ENCODE peak calls at places on chromosomes 13 and 19, in four cellular contexts. J is NCI-H1048, P is COR-L47, H is skeletal muscle cell. G is an unnamed sample.

GRCh38 chr19:20969498-20969897 is 46.4 kb downstream of the ZNF85 start:
- DNase-seq in J (no peak), P (no peak), H (no peak), G (no peak)

GRCh38 chr19:1252221-1252817 is 3.9 kb downstream of the MIDN start:
- DNase-seq in J (no peak), P (no peak), H (peak), G (no peak)

GRCh38 chr13:60627071-60627686 is 230.2 kb downstream of the TDRD3 start:
- DNase-seq in J (no peak), P (peak), H (no peak), G (no peak)

GRCh38 chr19:38665950-38666661 is 18.7 kb downstream of the ACTN4 start:
- DNase-seq in J (no peak), P (no peak), H (no peak), G (no peak)

GRCh38 chr19:55656552-55656951 is 1.7 kb downstream of the U2AF2 start:
- DNase-seq in J (no peak), P (no peak), H (no peak), G (no peak)

GRCh38 chr13:34772206-34772605 is 169.9 kb upstream of the NBEA start:
- DNase-seq in J (no peak), P (no peak), H (no peak), G (no peak)

GRCh38 chr19:43668406-43669158 is 1.4 kb downstream of the PLAUR start:
- DNase-seq in J (peak), P (peak), H (peak), G (peak)

GRCh38 chr13:50355797-50356196 is 340.6 kb downstream of the KCNRG start:
- DNase-seq in J (no peak), P (no peak), H (no peak), G (no peak)

GRCh38 chr13:89925107-89925506 is 1422.4 kb upstream of the MIR17HG start:
- DNase-seq in J (no peak), P (peak), H (peak), G (no peak)

GRCh38 chr13:46101488-46102289 is 3.1 kb downstream of the CPB2 start:
- DNase-seq in J (no peak), P (peak), H (no peak), G (peak)

GRCh38 chr13:46278474-46278873 is 66.7 kb downstream of the LRRC63 start:
- DNase-seq in J (no peak), P (no peak), H (no peak), G (no peak)

GRCh38 chr19:18898533-18899408 is 2.8 kb upstream of the CERS1 start:
- DNase-seq in J (no peak), P (no peak), H (no peak), G (no peak)

GRCh38 chr19:33008738-33009137 is 36.7 kb downstream of the FAAP24 start:
- DNase-seq in J (no peak), P (no peak), H (no peak), G (no peak)

GRCh38 chr13:36718146-36718545 is 44.3 kb downstream of the SERTM1 start:
- DNase-seq in J (no peak), P (no peak), H (peak), G (no peak)

GRCh38 chr19:17332677-17333581 is 1.7 kb downstream of the ANO8 start:
- DNase-seq in J (peak), P (peak), H (no peak), G (peak)

GRCh38 chr19:33818426-33818825 is 21.8 kb downstream of the KCTD15 start:
- DNase-seq in J (no peak), P (no peak), H (no peak), G (no peak)

GRCh38 chr13:48132961-48133360 is 38.1 kb upstream of the MED4 start:
- DNase-seq in J (no peak), P (no peak), H (no peak), G (no peak)

GRCh38 chr19:3506384-3507340 is 551 bp downstream of the FZR1 start:
- DNase-seq in J (no peak), P (no peak), H (no peak), G (no peak)

GRCh38 chr19:21604351-21604926 is 99.0 kb downstream of the ZNF429 start:
- DNase-seq in J (no peak), P (no peak), H (no peak), G (no peak)

GRCh38 chr13:100520936-100521765 is 67.4 kb downstream of the GGACT start:
- DNase-seq in J (no peak), P (no peak), H (no peak), G (no peak)

GRCh38 chr19:33094504-33095067 is 13.6 kb downstream of the GPATCH1 start:
- DNase-seq in J (no peak), P (no peak), H (no peak), G (no peak)

GRCh38 chr13:91291078-91291477 is 56.4 kb upstream of the MIR17HG start:
- DNase-seq in J (no peak), P (no peak), H (no peak), G (no peak)

GRCh38 chr19:19642506-19643157 is 825 bp downstream of the GMIP start:
- DNase-seq in J (no peak), P (no peak), H (no peak), G (no peak)

GRCh38 chr13:52695856-52696255 is 43.2 kb downstream of the SUGT1 start:
- DNase-seq in J (no peak), P (no peak), H (peak), G (no peak)

GRCh38 chr13:39505151-39505550 is 97.8 kb downstream of the LHFPL6 start:
- DNase-seq in J (no peak), P (no peak), H (no peak), G (no peak)

GRCh38 chr19:35000647-35001501 is 751 bp downstream of the GRAMD1A start:
- DNase-seq in J (no peak), P (peak), H (peak), G (peak)

GRCh38 chr13:20955496-20955895 is 53.0 kb upstream of the XPO4 start:
- DNase-seq in J (no peak), P (no peak), H (no peak), G (no peak)

GRCh38 chr19:3575260-3575741 is 2.6 kb downstream of the HMG20B start:
- DNase-seq in J (no peak), P (peak), H (no peak), G (no peak)

GRCh38 chr19:35030257-35031071 is at the start of gene SCN1B:
- DNase-seq in J (no peak), P (peak), H (no peak), G (peak)

GRCh38 chr19:18865973-18866799 is 29.8 kb downstream of the CERS1 start:
- DNase-seq in J (no peak), P (no peak), H (no peak), G (no peak)

GRCh38 chr13:24650157-24650556 is 30.1 kb upstream of the ATP12A start:
- DNase-seq in J (no peak), P (no peak), H (peak), G (no peak)

GRCh38 chr19:47275866-47276461 is 1.3 kb downstream of the INAFM1 start:
- DNase-seq in J (no peak), P (peak), H (no peak), G (peak)

GRCh38 chr19:27828781-27829275 is 1384.1 kb downstream of the UQCRFS1 start:
- DNase-seq in J (no peak), P (no peak), H (no peak), G (no peak)

GRCh38 chr13:65095118-65095517 is 2135.0 kb downstream of the PCDH9 start:
- DNase-seq in J (no peak), P (no peak), H (no peak), G (no peak)